ENCODE peak calls at places on chromosomes 16 and 17, in seven cellular contexts. U is HEK293T; A is heart right ventricle; D is nephron progenitor cell; C is effector CD8-positive, alpha-beta T cell; L is lower lobe of right lung; I is NCI-H510A treated with DMSO at 0.1 percent for 48 hours. P is an unnamed sample.

GRCh38 chr16:19223235-19223847 is 55.3 kb downstream of the SYT17 start:
- DNase-seq in U (peak; percentile 49), A (no peak), D (peak; percentile 66), C (no peak), L (no peak), I (peak; percentile 37), P (no peak)

GRCh38 chr17:58032691-58033415 is 25.8 kb upstream of the SRSF1 start:
- DNase-seq in U (no peak), A (no peak), D (no peak), C (no peak), L (no peak), I (no peak), P (no peak)

GRCh38 chr17:15354256-15354655 is 12.9 kb upstream of the TEKT3 start:
- DNase-seq in U (no peak), A (no peak), D (no peak), C (no peak), L (no peak), I (no peak), P (no peak)

GRCh38 chr17:63523256-63523869 is at the start of gene KCNH6:
- DNase-seq in U (no peak), A (no peak), D (no peak), C (no peak), L (no peak), I (no peak), P (peak; percentile 20)

GRCh38 chr17:32319548-32319905 is 22.4 kb downstream of the C17orf75 start:
- DNase-seq in U (peak; percentile 80), A (peak; percentile 76), D (peak; percentile 87), C (peak; percentile 63), L (peak; percentile 84), I (peak; percentile 72), P (peak; percentile 81)

GRCh38 chr16:74887084-74887483 is 97.8 kb downstream of the WDR59 start:
- DNase-seq in U (no peak), A (no peak), D (no peak), C (no peak), L (no peak), I (no peak), P (no peak)

GRCh38 chr17:31696184-31696602 is 162.9 kb downstream of the COPRS start:
- DNase-seq in U (no peak), A (peak; percentile 81), D (peak; percentile 66), C (no peak), L (peak; percentile 53), I (no peak), P (peak; percentile 63)

GRCh38 chr17:74779948-74780400 is 3.8 kb upstream of the NAT9 start:
- DNase-seq in U (no peak), A (no peak), D (no peak), C (peak; percentile 8), L (peak; percentile 85), I (no peak), P (no peak)

GRCh38 chr17:7022791-7023571 is at the start of gene BCL6B:
- DNase-seq in U (no peak), A (peak; percentile 50), D (no peak), C (no peak), L (peak; percentile 53), I (no peak), P (no peak)

GRCh38 chr16:57045694-57046381 is 46.5 kb upstream of the CPNE2 start:
- DNase-seq in U (peak; percentile 80), A (peak; percentile 73), D (peak; percentile 69), C (peak; percentile 21), L (peak; percentile 64), I (peak; percentile 12), P (no peak)

P was measured in pancreas.